ENCODE peak calls at places on chromosomes 12 and 14, in ten cellular contexts. One of them, this sample, is unnamed.
A peak's percentile ranks its signal among the peaks of the same experiment; 100 is the strongest.

GRCh38 chr14:53946404-53947400 is 9.9 kb downstream of the BMP4 start:
- DNase-seq in PC-3: no peak
- DNase-seq in pancreas: peak; percentile 22
- DNase-seq in spleen: no peak
- DNase-seq in A549: no peak
- DNase-seq in lower lobe of right lung: no peak
- DNase-seq in neural progenitor cell: peak; percentile 71
- DNase-seq in GM23338: peak; percentile 58
- DNase-seq in fibroblast of lung: no peak
- DNase-seq in adrenal gland: no peak
- DNase-seq in this sample: no peak

GRCh38 chr12:64278421-64278820 is 56.3 kb upstream of the KICS2 start:
- DNase-seq in PC-3: no peak
- DNase-seq in pancreas: no peak
- DNase-seq in spleen: no peak
- DNase-seq in A549: no peak
- DNase-seq in lower lobe of right lung: no peak
- DNase-seq in neural progenitor cell: no peak
- DNase-seq in GM23338: no peak
- DNase-seq in fibroblast of lung: no peak
- DNase-seq in adrenal gland: no peak
- DNase-seq in this sample: no peak

GRCh38 chr12:124556896-124557501 is 10.4 kb downstream of the NCOR2 start:
- DNase-seq in PC-3: no peak
- DNase-seq in pancreas: no peak
- DNase-seq in spleen: peak; percentile 66
- DNase-seq in A549: no peak
- DNase-seq in lower lobe of right lung: no peak
- DNase-seq in neural progenitor cell: peak; percentile 47
- DNase-seq in GM23338: no peak
- DNase-seq in fibroblast of lung: no peak
- DNase-seq in adrenal gland: no peak
- DNase-seq in this sample: peak; percentile 29

GRCh38 chr12:12788675-12789368 is 3.4 kb downstream of the APOLD1 start:
- DNase-seq in PC-3: peak; percentile 85
- DNase-seq in pancreas: peak; percentile 59
- DNase-seq in spleen: no peak
- DNase-seq in A549: peak; percentile 57
- DNase-seq in lower lobe of right lung: no peak
- DNase-seq in neural progenitor cell: peak; percentile 85
- DNase-seq in GM23338: peak; percentile 90
- DNase-seq in fibroblast of lung: peak; percentile 65
- DNase-seq in adrenal gland: peak; percentile 89
- DNase-seq in this sample: peak; percentile 41

GRCh38 chr12:105275997-105276760 is 40.2 kb upstream of the APPL2 start:
- DNase-seq in PC-3: peak; percentile 21
- DNase-seq in pancreas: no peak
- DNase-seq in spleen: no peak
- DNase-seq in A549: no peak
- DNase-seq in lower lobe of right lung: no peak
- DNase-seq in neural progenitor cell: no peak
- DNase-seq in GM23338: peak; percentile 23
- DNase-seq in fibroblast of lung: no peak
- DNase-seq in adrenal gland: no peak
- DNase-seq in this sample: no peak

GRCh38 chr14:50312734-50313054 is 570 bp downstream of the DMAC2L start:
- DNase-seq in PC-3: no peak
- DNase-seq in pancreas: no peak
- DNase-seq in spleen: no peak
- DNase-seq in A549: no peak
- DNase-seq in lower lobe of right lung: no peak
- DNase-seq in neural progenitor cell: no peak
- DNase-seq in GM23338: no peak
- DNase-seq in fibroblast of lung: no peak
- DNase-seq in adrenal gland: no peak
- DNase-seq in this sample: no peak

GRCh38 chr12:81015510-81015909 is 62.4 kb upstream of the ACSS3 start:
- DNase-seq in PC-3: peak; percentile 5
- DNase-seq in pancreas: no peak
- DNase-seq in spleen: no peak
- DNase-seq in A549: no peak
- DNase-seq in lower lobe of right lung: no peak
- DNase-seq in neural progenitor cell: no peak
- DNase-seq in GM23338: no peak
- DNase-seq in fibroblast of lung: no peak
- DNase-seq in adrenal gland: no peak
- DNase-seq in this sample: no peak

GRCh38 chr12:26880625-26881024 is 47.6 kb upstream of the ITPR2 start:
- DNase-seq in PC-3: no peak
- DNase-seq in pancreas: no peak
- DNase-seq in spleen: no peak
- DNase-seq in A549: no peak
- DNase-seq in lower lobe of right lung: no peak
- DNase-seq in neural progenitor cell: no peak
- DNase-seq in GM23338: no peak
- DNase-seq in fibroblast of lung: no peak
- DNase-seq in adrenal gland: no peak
- DNase-seq in this sample: no peak

GRCh38 chr12:93214523-93215289 is 163.0 kb upstream of the NUDT4 start:
- DNase-seq in PC-3: peak; percentile 46
- DNase-seq in pancreas: no peak
- DNase-seq in spleen: peak; percentile 23
- DNase-seq in A549: no peak
- DNase-seq in lower lobe of right lung: no peak
- DNase-seq in neural progenitor cell: no peak
- DNase-seq in GM23338: no peak
- DNase-seq in fibroblast of lung: no peak
- DNase-seq in adrenal gland: no peak
- DNase-seq in this sample: no peak

GRCh38 chr14:44531648-44532047 is 24.6 kb upstream of the FSCB start:
- DNase-seq in PC-3: no peak
- DNase-seq in pancreas: no peak
- DNase-seq in spleen: no peak
- DNase-seq in A549: no peak
- DNase-seq in lower lobe of right lung: no peak
- DNase-seq in neural progenitor cell: no peak
- DNase-seq in GM23338: no peak
- DNase-seq in fibroblast of lung: peak; percentile 33
- DNase-seq in adrenal gland: no peak
- DNase-seq in this sample: no peak

GRCh38 chr12:56633465-56634241 is 3.5 kb upstream of the BAZ2A start:
- DNase-seq in PC-3: no peak
- DNase-seq in pancreas: no peak
- DNase-seq in spleen: no peak
- DNase-seq in A549: no peak
- DNase-seq in lower lobe of right lung: no peak
- DNase-seq in neural progenitor cell: peak; percentile 12
- DNase-seq in GM23338: no peak
- DNase-seq in fibroblast of lung: no peak
- DNase-seq in adrenal gland: no peak
- DNase-seq in this sample: no peak

GRCh38 chr12:19892186-19892585 is 452.9 kb downstream of the AEBP2 start:
- DNase-seq in PC-3: no peak
- DNase-seq in pancreas: no peak
- DNase-seq in spleen: no peak
- DNase-seq in A549: no peak
- DNase-seq in lower lobe of right lung: no peak
- DNase-seq in neural progenitor cell: no peak
- DNase-seq in GM23338: no peak
- DNase-seq in fibroblast of lung: no peak
- DNase-seq in adrenal gland: no peak
- DNase-seq in this sample: no peak

GRCh38 chr12:108633081-108633533 is 587 bp downstream of the SELPLG start:
- DNase-seq in PC-3: no peak
- DNase-seq in pancreas: no peak
- DNase-seq in spleen: peak; percentile 73
- DNase-seq in A549: no peak
- DNase-seq in lower lobe of right lung: no peak
- DNase-seq in neural progenitor cell: no peak
- DNase-seq in GM23338: no peak
- DNase-seq in fibroblast of lung: no peak
- DNase-seq in adrenal gland: no peak
- DNase-seq in this sample: no peak

GRCh38 chr12:108635997-108636808 is 2.5 kb upstream of the SELPLG start:
- DNase-seq in PC-3: no peak
- DNase-seq in pancreas: no peak
- DNase-seq in spleen: no peak
- DNase-seq in A549: no peak
- DNase-seq in lower lobe of right lung: no peak
- DNase-seq in neural progenitor cell: no peak
- DNase-seq in GM23338: no peak
- DNase-seq in fibroblast of lung: no peak
- DNase-seq in adrenal gland: no peak
- DNase-seq in this sample: no peak

GRCh38 chr12:108634225-108634795 is 616 bp upstream of the SELPLG start:
- DNase-seq in PC-3: peak; percentile 41
- DNase-seq in pancreas: no peak
- DNase-seq in spleen: peak; percentile 93
- DNase-seq in A549: no peak
- DNase-seq in lower lobe of right lung: peak; percentile 78
- DNase-seq in neural progenitor cell: no peak
- DNase-seq in GM23338: no peak
- DNase-seq in fibroblast of lung: no peak
- DNase-seq in adrenal gland: no peak
- DNase-seq in this sample: no peak

GRCh38 chr12:108635201-108635996 is 1.7 kb upstream of the SELPLG start:
- DNase-seq in PC-3: no peak
- DNase-seq in pancreas: no peak
- DNase-seq in spleen: peak; percentile 87
- DNase-seq in A549: no peak
- DNase-seq in lower lobe of right lung: no peak
- DNase-seq in neural progenitor cell: peak; percentile 33
- DNase-seq in GM23338: no peak
- DNase-seq in fibroblast of lung: peak; percentile 31
- DNase-seq in adrenal gland: no peak
- DNase-seq in this sample: no peak

DNA sequence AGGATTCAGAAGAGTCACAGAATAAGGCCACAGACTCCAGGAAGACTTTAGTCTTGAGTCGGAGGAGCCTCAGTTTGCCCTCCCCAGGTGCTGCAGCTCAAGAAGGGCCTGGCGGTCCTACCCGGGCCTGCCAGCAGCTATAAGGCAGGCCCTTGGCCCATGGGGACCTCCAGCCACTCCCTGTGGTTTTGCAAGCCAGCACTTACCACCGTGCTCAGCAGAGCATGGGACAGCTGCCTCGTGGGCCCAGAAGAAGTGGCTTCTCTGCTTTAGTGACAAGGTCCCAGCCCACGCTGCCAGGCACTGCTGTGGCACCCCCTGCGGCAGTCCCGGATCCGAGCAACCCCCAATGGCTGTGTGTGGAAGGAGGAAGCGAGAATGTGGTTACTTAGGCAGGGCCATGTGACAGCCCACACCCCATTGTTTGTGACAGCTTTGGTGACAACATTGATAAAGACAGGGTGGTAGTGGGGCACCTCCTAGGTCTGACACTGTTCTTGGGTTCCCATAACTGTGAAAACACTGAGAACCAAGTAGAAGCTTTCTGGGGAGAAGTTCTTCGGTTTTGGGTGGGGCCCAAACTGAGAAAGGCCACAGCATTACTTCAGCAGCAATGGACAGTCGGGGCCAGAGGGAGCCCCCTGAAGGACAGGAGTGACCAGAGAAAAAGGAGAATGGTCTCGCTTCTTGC is at the start of gene SELPLG:
- DNase-seq in PC-3: no peak
- DNase-seq in pancreas: no peak
- DNase-seq in spleen: peak; percentile 98
- DNase-seq in A549: no peak
- DNase-seq in lower lobe of right lung: peak; percentile 95
- DNase-seq in neural progenitor cell: no peak
- DNase-seq in GM23338: no peak
- DNase-seq in fibroblast of lung: no peak
- DNase-seq in adrenal gland: peak; percentile 72
- DNase-seq in this sample: no peak
- H3K4me3 ChIP-seq in PC-3: no peak within 1 kb of the TSS
- H3K4me3 ChIP-seq in pancreas: peak within 1 kb of the TSS; percentile 23
- H3K4me3 ChIP-seq in spleen: peak within 1 kb of the TSS; percentile 54
- H3K4me3 ChIP-seq in A549: no peak within 1 kb of the TSS
- H3K4me3 ChIP-seq in lower lobe of right lung: peak within 1 kb of the TSS; percentile 50
- H3K4me3 ChIP-seq in neural progenitor cell: no peak within 1 kb of the TSS
- H3K4me3 ChIP-seq in GM23338: no peak within 1 kb of the TSS
- H3K4me3 ChIP-seq in fibroblast of lung: no peak within 1 kb of the TSS
- H3K4me3 ChIP-seq in adrenal gland: no peak within 1 kb of the TSS
- H3K4me3 ChIP-seq in this sample: no peak within 1 kb of the TSS

GRCh38 chr12:69254046-69254445 is 14.7 kb downstream of the CPSF6 start:
- DNase-seq in PC-3: peak; percentile 65
- DNase-seq in pancreas: no peak
- DNase-seq in spleen: no peak
- DNase-seq in A549: peak; percentile 13
- DNase-seq in lower lobe of right lung: no peak
- DNase-seq in neural progenitor cell: peak; percentile 51
- DNase-seq in GM23338: peak; percentile 79
- DNase-seq in fibroblast of lung: peak; percentile 43
- DNase-seq in adrenal gland: no peak
- DNase-seq in this sample: no peak
- H3K27ac ChIP-seq in PC-3: no peak overlapping the region
- H3K27ac ChIP-seq in pancreas: no peak overlapping the region
- H3K27ac ChIP-seq in spleen: no peak overlapping the region
- H3K27ac ChIP-seq in A549: no peak overlapping the region
- H3K27ac ChIP-seq in lower lobe of right lung: no peak overlapping the region
- H3K27ac ChIP-seq in neural progenitor cell: no peak overlapping the region
- H3K27ac ChIP-seq in GM23338: no peak overlapping the region
- H3K27ac ChIP-seq in fibroblast of lung: no peak overlapping the region
- H3K27ac ChIP-seq in adrenal gland: no peak overlapping the region
- H3K27ac ChIP-seq in this sample: no peak overlapping the region

GRCh38 chr12:49496417-49497360 is 42.1 kb upstream of the KCNH3 start:
- DNase-seq in PC-3: no peak
- DNase-seq in pancreas: no peak
- DNase-seq in spleen: no peak
- DNase-seq in A549: no peak
- DNase-seq in lower lobe of right lung: no peak
- DNase-seq in neural progenitor cell: peak; percentile 5
- DNase-seq in GM23338: no peak
- DNase-seq in fibroblast of lung: no peak
- DNase-seq in adrenal gland: no peak
- DNase-seq in this sample: no peak
- H3K4me1 ChIP-seq in PC-3: no peaks in the 10 kb centered on the region
- H3K4me1 ChIP-seq in pancreas: no peaks in the 10 kb centered on the region
- H3K4me1 ChIP-seq in spleen: no peaks in the 10 kb centered on the region
- H3K4me1 ChIP-seq in A549: peaks cover 39% of the 10 kb centered on the region
- H3K4me1 ChIP-seq in lower lobe of right lung: no peaks in the 10 kb centered on the region
- H3K4me1 ChIP-seq in neural progenitor cell: peaks cover 8% of the 10 kb centered on the region
- H3K4me1 ChIP-seq in GM23338: no peaks in the 10 kb centered on the region
- H3K4me1 ChIP-seq in fibroblast of lung: no peaks in the 10 kb centered on the region
- H3K4me1 ChIP-seq in adrenal gland: no peaks in the 10 kb centered on the region
- H3K4me1 ChIP-seq in this sample: no peaks in the 10 kb centered on the region

DNA sequence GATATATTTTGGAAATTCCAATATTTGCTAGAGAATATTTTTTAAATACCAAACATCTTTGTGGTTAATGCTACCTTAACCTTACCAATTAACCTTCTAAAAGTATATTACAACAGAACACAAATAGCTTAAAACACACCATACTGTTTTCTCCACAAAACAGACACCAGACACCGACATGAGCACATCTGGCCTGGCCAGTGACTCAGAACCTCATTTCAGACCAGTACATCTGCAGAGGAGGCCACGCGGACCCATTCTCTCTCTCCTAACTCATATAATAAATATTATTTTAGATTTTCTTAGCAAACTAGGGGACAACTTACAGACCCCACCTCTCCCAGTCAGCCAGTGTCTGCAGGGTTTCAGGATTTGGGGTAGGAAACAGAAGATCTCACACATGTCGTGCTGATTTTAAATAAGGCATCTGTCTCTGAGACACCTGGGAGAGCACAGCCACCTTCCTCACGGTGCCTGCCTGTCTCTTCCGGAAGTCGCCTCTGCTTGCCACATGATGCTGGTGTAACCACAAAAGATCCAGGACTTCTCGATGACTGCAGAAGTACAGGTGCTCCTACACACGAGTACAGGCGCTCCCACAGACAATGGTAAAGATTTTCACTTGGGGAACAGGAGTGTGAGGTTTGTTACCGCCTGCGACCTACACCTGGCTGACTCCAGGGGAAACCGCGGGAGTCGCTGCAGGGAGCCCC is 9.7 kb upstream of the ANKLE2 start:
- DNase-seq in PC-3: no peak
- DNase-seq in pancreas: no peak
- DNase-seq in spleen: peak; percentile 85
- DNase-seq in A549: no peak
- DNase-seq in lower lobe of right lung: no peak
- DNase-seq in neural progenitor cell: no peak
- DNase-seq in GM23338: no peak
- DNase-seq in fibroblast of lung: peak; percentile 33
- DNase-seq in adrenal gland: no peak
- DNase-seq in this sample: no peak
- H3K4me3 ChIP-seq in PC-3: no peak overlapping the region
- H3K4me3 ChIP-seq in pancreas: no peak overlapping the region
- H3K4me3 ChIP-seq in spleen: no peak overlapping the region
- H3K4me3 ChIP-seq in A549: no peak overlapping the region
- H3K4me3 ChIP-seq in lower lobe of right lung: no peak overlapping the region
- H3K4me3 ChIP-seq in neural progenitor cell: no peak overlapping the region
- H3K4me3 ChIP-seq in GM23338: no peak overlapping the region
- H3K4me3 ChIP-seq in fibroblast of lung: no peak overlapping the region
- H3K4me3 ChIP-seq in adrenal gland: no peak overlapping the region
- H3K4me3 ChIP-seq in this sample: no peak overlapping the region

This sample was measured in uterus.